ENCODE peak calls at places on chromosomes 11 and 22, in six cellular contexts. X is iris pigment epithelial cell, M is breast epithelium, E is hypothalamus, O is colonic mucosa, T is smooth muscle cell of the brain vasculature. P is an unnamed sample.

GRCh38 chr22:20948989-20949388 is 18.1 kb upstream of the AIFM3 start:
- DNase-seq in X (no peak), M (no peak), E (no peak), O (no peak), T (no peak), P (no peak)

GRCh38 chr11:75505966-75506692 is 19.6 kb downstream of the GDPD5 start:
- DNase-seq in X (no peak), M (no peak), E (no peak), O (no peak), T (no peak), P (no peak)

GRCh38 chr11:125402436-125402835 is 93.6 kb downstream of the FEZ1 start:
- DNase-seq in X (peak; percentile 53), M (no peak), E (no peak), O (no peak), T (no peak), P (no peak)

GRCh38 chr22:38873469-38874411 is 1.7 kb upstream of the CBX6 start:
- DNase-seq in X (no peak), M (peak; percentile 17), E (no peak), O (no peak), T (no peak), P (no peak)

GRCh38 chr11:34188181-34188580 is 82.8 kb downstream of the NAT10 start:
- DNase-seq in X (no peak), M (no peak), E (no peak), O (no peak), T (no peak), P (no peak)

GRCh38 chr11:1656670-1657069 is 27.1 kb downstream of the KRTAP5-5 start:
- DNase-seq in X (no peak), M (no peak), E (no peak), O (no peak), T (no peak), P (no peak)

GRCh38 chr22:44309137-44309536 is 3.6 kb downstream of the SHISAL1 start:
- DNase-seq in X (peak; percentile 89), M (no peak), E (no peak), O (peak; percentile 36), T (peak; percentile 47), P (no peak)

GRCh38 chr22:40199223-40199622 is 21.5 kb downstream of the TNRC6B start:
- DNase-seq in X (no peak), M (no peak), E (no peak), O (no peak), T (no peak), P (no peak)

GRCh38 chr11:65415499-65416340 is 6.9 kb upstream of the NEAT1 start:
- DNase-seq in X (no peak), M (no peak), E (no peak), O (no peak), T (no peak), P (peak; percentile 34)

GRCh38 chr22:30671071-30671470 is 3.4 kb upstream of the DUSP18 start:
- DNase-seq in X (no peak), M (no peak), E (no peak), O (no peak), T (no peak), P (no peak)

GRCh38 chr11:117045956-117046355 is 52.3 kb downstream of the SIK3 start:
- DNase-seq in X (peak; percentile 41), M (no peak), E (no peak), O (no peak), T (no peak), P (no peak)

GRCh38 chr11:69416123-69416475 is 65.4 kb upstream of the LINC01488 start:
- DNase-seq in X (no peak), M (no peak), E (no peak), O (no peak), T (no peak), P (no peak)

GRCh38 chr11:131938321-131938751 is 567.9 kb downstream of the NTM start:
- DNase-seq in X (no peak), M (no peak), E (peak; percentile 43), O (no peak), T (no peak), P (no peak)

GRCh38 chr11:75508051-75508561 is 17.6 kb downstream of the GDPD5 start:
- DNase-seq in X (no peak), M (no peak), E (no peak), O (no peak), T (no peak), P (no peak)